ENCODE peak calls at places on chromosomes 1 and 21, in four cellular contexts. J is H1, U is K562, F is HepG2. I is an unnamed sample.

GRCh38 chr21:38123626-38124025 is 133.2 kb upstream of the KCNJ15 start:
- DNase-seq in J (no peak), U (no peak), F (no peak), I (no peak)

GRCh38 chr1:193406901-193407300 is 220.5 kb upstream of the B3GALT2 start:
- DNase-seq in J (no peak), U (peak; percentile 23), F (peak; percentile 28), I (no peak)

GRCh38 chr1:63082754-63083153 is 239.6 kb upstream of the FOXD3 start:
- DNase-seq in J (no peak), U (no peak), F (no peak), I (no peak)

GRCh38 chr1:38735651-38736161 is 123.9 kb downstream of the RRAGC start:
- DNase-seq in J (no peak), U (no peak), F (no peak), I (no peak)

GRCh38 chr21:45295576-45296365 is 8.1 kb upstream of the POFUT2 start:
- DNase-seq in J (no peak), U (no peak), F (no peak), I (no peak)

GRCh38 chr1:228837817-228838716 is 102.8 kb downstream of the RHOU start:
- DNase-seq in J (peak; percentile 34), U (peak; percentile 63), F (peak; percentile 98), I (no peak)

GRCh38 chr1:200226268-200226968 is 183.4 kb downstream of the ZNF281 start:
- DNase-seq in J (no peak), U (peak; percentile 60), F (no peak), I (no peak)

GRCh38 chr1:43742026-43742425 is 34.7 kb downstream of the ST3GAL3 start:
- DNase-seq in J (no peak), U (no peak), F (no peak), I (no peak)

GRCh38 chr1:62229932-62230331 is 35.3 kb downstream of the L1TD1 start:
- DNase-seq in J (no peak), U (no peak), F (no peak), I (no peak)

GRCh38 chr1:14294006-14294405 is 304.5 kb upstream of the KAZN start:
- DNase-seq in J (no peak), U (no peak), F (no peak), I (no peak)

GRCh38 chr1:243399561-243400155 is 143.8 kb downstream of the SDCCAG8 start:
- DNase-seq in J (no peak), U (no peak), F (no peak), I (no peak)

GRCh38 chr1:243408479-243408878 is 152.6 kb downstream of the SDCCAG8 start:
- DNase-seq in J (no peak), U (no peak), F (no peak), I (no peak)

GRCh38 chr1:243407284-243408018 is 151.6 kb downstream of the SDCCAG8 start:
- DNase-seq in J (no peak), U (no peak), F (no peak), I (no peak)

GRCh38 chr1:243397613-243398321 is 141.9 kb downstream of the SDCCAG8 start:
- DNase-seq in J (no peak), U (no peak), F (peak; percentile 3), I (no peak)

GRCh38 chr1:243402868-243403267 is 147.0 kb downstream of the SDCCAG8 start:
- DNase-seq in J (no peak), U (no peak), F (no peak), I (no peak)
- TF ChIP-seq BRCA1 in J (no peak), U (no peak), F (no peak), I (no peak)

GRCh38 chr1:212430955-212431394 is 1.7 kb upstream of the NENF start:
- DNase-seq in J (no peak), U (peak; percentile 35), F (no peak), I (no peak)

GRCh38 chr1:212433577-212434462 is 1.1 kb downstream of the NENF start:
- DNase-seq in J (no peak), U (no peak), F (no peak), I (no peak)

GRCh38 chr1:212431656-212432055 is 1.1 kb upstream of the NENF start:
- DNase-seq in J (no peak), U (no peak), F (no peak), I (no peak)

GRCh38 chr1:212432706-212433576 is at the start of gene NENF:
- DNase-seq in J (peak; percentile 79), U (peak; percentile 99), F (peak; percentile 58), I (no peak)

DNA sequence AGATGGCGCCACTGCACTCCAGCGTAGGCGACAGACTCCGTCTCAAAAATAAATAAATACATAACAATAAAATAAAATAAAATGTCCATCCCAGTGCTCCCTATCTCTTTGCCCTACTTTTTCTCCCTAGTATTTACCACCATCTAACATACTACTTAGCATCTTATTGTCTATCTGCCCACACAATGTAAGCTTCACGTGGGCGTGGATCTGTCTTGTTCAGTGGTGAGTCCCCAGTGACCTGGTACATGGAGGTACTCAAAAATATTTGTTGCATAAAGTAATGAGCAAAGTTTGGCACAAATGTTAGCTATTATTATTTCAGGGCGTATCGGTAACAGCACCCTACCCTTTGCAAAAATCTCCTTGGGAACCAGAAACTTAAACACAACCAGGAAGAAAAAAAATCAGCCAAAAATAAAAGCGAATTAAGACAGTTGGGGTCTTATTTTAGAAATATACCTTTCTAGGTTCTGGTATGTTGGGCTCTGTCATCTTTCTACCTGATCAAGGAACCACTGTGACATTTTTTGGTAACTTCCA is 486 bp upstream of the NENF start:
- DNase-seq in J (no peak), U (peak; percentile 50), F (no peak), I (no peak)
- TF ChIP-seq BRCA1 in J (no peak), U (no peak), F (no peak), I (no peak)

DNA sequence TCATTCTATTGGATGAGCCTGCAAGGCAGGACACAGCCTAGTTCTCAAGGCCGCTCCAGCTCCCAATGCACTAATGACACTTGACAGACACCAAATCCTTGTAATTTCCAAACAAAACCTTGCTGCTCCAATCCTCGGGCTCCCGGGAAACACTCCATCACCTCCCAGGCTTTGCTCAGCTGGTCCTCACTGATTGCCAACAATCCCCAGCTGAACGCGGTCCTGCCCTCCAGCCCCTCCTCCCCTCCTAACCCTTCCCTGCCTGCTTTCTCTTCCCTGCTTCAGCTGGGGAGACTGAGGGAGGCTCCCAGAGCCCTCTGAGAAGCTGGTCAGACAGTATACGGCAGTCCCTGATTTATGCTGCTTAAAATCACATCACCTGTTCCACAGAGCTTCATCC is 114.4 kb upstream of the TNR start:
- DNase-seq in J (no peak), U (no peak), F (no peak), I (no peak)
- TF ChIP-seq BRCA1 in J (no peak), U (no peak), F (no peak), I (no peak)

DNA sequence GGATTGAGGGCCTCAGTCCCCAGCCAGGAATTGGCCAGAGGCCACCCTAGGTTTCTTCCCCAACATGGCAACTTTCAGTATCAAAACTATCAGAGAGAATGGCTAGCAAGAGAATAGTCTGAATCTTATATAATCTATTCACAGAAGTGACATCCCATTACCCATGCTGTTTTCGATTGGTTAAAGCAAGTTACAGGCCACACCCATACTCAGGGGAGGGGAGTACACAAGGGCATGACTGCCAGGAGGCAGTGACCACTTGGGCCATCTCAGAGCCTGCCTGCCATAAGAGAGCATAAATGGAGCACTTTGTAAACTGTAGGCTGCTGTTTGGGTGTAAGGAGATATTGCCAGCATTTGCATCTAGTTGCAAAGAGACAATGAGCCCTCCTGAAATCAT is 65.4 kb downstream of the FAM163A start:
- DNase-seq in J (no peak), U (no peak), F (no peak), I (no peak)
- TF ChIP-seq BRCA1 in J (no peak), U (no peak), F (no peak), I (no peak)

GRCh38 chr1:55131801-55132200 is 83.4 kb downstream of the USP24 start:
- DNase-seq in J (no peak), U (no peak), F (no peak), I (no peak)

GRCh38 chr1:55127827-55128343 is 87.3 kb downstream of the USP24 start:
- DNase-seq in J (no peak), U (no peak), F (no peak), I (peak; percentile 20)

GRCh38 chr1:55131218-55131617 is 83.9 kb downstream of the USP24 start:
- DNase-seq in J (no peak), U (no peak), F (no peak), I (no peak)

GRCh38 chr1:55128418-55128817 is 86.7 kb downstream of the USP24 start:
- DNase-seq in J (no peak), U (no peak), F (peak; percentile 7), I (no peak)

GRCh38 chr1:55129194-55129728 is 85.9 kb downstream of the USP24 start:
- DNase-seq in J (no peak), U (no peak), F (no peak), I (no peak)
- TF ChIP-seq BRCA1 in J (no peak), U (no peak), F (no peak), I (no peak)

DNA sequence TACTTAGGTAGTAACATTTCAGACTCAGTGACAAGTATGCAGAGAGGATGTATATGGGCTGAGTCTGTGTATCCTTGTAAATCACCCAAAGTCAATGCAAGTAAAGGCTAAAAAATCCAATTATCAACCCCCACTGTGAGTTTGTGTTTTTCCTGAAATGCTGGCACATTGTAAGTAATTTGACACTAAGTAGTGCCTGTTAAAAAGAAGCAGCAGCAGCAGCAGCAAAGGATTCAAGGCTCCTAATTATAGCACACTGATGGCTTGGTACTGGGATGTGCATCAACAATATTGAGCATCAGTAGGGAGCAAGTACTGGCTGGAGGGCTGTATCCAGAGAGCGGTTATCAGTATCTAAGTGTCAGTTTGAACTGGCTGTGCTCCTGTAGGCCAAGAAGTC is 241.4 kb upstream of the ST6GALNAC5 start:
- DNase-seq in J (no peak), U (no peak), F (no peak), I (no peak)
- TF ChIP-seq BRCA1 in J (no peak), U (no peak), F (no peak), I (no peak)

GRCh38 chr1:167645161-167645560 is 15.1 kb downstream of the RCSD1 start:
- DNase-seq in J (no peak), U (no peak), F (no peak), I (no peak)
- TF ChIP-seq BRCA1 in J (no peak), U (no peak), F (no peak), I (no peak)

GRCh38 chr1:230085178-230085515 is 18.1 kb downstream of the GALNT2 start:
- DNase-seq in J (no peak), U (no peak), F (no peak), I (no peak)
- TF ChIP-seq BRCA1 in J (no peak), U (no peak), F (no peak), I (no peak)

DNA sequence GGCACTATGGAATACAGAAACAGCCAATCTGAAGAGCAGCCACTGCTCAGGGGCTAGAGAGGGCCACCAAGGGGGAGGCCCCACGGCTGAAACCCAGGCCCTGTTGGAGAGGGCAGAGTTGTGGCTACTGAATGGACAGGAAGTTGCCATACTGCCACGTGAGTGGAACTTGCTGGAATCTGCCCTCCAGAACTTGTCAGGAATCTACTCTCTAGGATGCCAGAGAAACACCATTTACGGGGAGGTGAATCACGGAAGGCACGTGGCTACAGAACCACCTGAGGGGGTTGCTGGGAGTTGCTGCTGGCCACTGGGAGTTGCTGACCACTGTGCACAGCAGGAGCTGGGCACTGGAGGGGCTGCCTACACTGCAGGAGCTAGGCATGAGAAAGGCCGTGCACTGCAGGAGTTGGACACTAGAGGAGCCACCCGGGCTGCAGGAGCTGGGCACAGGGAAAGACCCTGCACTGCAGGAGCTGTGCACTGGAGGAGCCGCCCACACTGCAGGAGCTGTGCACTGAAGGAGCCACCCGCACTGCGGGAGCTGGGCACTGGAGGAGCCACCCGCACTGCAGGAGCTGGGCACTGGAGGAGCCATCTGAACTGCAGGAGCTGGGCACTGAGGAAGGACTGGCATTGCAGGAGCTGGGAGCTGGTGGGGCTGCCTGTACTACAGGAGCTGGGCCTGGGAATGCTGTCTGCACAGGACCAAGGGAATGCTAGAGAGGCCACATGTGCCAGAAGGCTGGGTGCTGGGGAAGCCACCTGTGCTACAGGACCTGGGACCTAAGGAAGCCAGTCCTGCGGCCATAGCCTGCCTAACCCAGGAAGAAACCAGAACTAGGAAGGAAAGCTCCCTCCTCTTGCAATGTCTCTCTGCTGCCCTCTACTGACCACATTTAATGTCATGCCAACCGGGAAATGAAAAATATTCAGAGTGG is 343.4 kb downstream of the MATN1 start:
- DNase-seq in J (peak; percentile 72), U (peak; percentile 85), F (peak; percentile 49), I (peak; percentile 19)
- TF ChIP-seq BRCA1 in J (no peak), U (no peak), F (no peak), I (no peak)